ENCODE peak calls at places on chromosomes 11 and 22, in seven cellular contexts. M is pancreas; J is CD4-positive, CD25-positive, alpha-beta regulatory T cell; T is heart left ventricle; K is SJSA1; A is fibroblast of lung; I is right atrium auricular region. X is an unnamed sample.
A peak's percentile ranks its signal among the peaks of the same experiment; 100 is the strongest.

GRCh38 chr22:26169312-26170111 is at the start of gene SEZ6L:
- DNase-seq in M (no peak), J (no peak), T (peak; percentile 26), K (no peak), A (peak; percentile 7), I (no peak), X (no peak)

GRCh38 chr11:46183819-46184218 is 62.6 kb upstream of the PHF21A start:
- DNase-seq in M (no peak), J (no peak), T (no peak), K (peak; percentile 19), A (peak; percentile 81), I (no peak), X (no peak)

GRCh38 chr22:49592780-49593501 is 234.7 kb downstream of the BRD1 start:
- DNase-seq in M (no peak), J (no peak), T (no peak), K (no peak), A (no peak), I (no peak), X (no peak)

GRCh38 chr11:119671561-119672015 is 57.4 kb downstream of the NECTIN1 start:
- DNase-seq in M (no peak), J (no peak), T (peak; percentile 58), K (no peak), A (peak; percentile 33), I (no peak), X (no peak)

GRCh38 chr11:117457031-117457785 is 129.6 kb downstream of the CEP164 start:
- DNase-seq in M (peak; percentile 59), J (no peak), T (no peak), K (no peak), A (no peak), I (no peak), X (no peak)

GRCh38 chr22:31750365-31751284 is 693 bp upstream of the PRR14L start:
- DNase-seq in M (no peak), J (no peak), T (no peak), K (no peak), A (no peak), I (no peak), X (no peak)

GRCh38 chr11:45475135-45475534 is 189.0 kb upstream of the SYT13 start:
- DNase-seq in M (no peak), J (no peak), T (no peak), K (no peak), A (no peak), I (no peak), X (no peak)

GRCh38 chr11:71281901-71282300 is 29.5 kb upstream of the SHANK2 start:
- DNase-seq in M (no peak), J (no peak), T (no peak), K (no peak), A (no peak), I (peak; percentile 16), X (no peak)

GRCh38 chr11:69373251-69373635 is 79.3 kb downstream of the MYEOV start:
- DNase-seq in M (no peak), J (no peak), T (no peak), K (no peak), A (no peak), I (peak; percentile 21), X (no peak)

GRCh38 chr11:103585401-103585800 is 451.0 kb upstream of the DDI1 start:
- DNase-seq in M (no peak), J (no peak), T (no peak), K (no peak), A (no peak), I (no peak), X (no peak)

DNA sequence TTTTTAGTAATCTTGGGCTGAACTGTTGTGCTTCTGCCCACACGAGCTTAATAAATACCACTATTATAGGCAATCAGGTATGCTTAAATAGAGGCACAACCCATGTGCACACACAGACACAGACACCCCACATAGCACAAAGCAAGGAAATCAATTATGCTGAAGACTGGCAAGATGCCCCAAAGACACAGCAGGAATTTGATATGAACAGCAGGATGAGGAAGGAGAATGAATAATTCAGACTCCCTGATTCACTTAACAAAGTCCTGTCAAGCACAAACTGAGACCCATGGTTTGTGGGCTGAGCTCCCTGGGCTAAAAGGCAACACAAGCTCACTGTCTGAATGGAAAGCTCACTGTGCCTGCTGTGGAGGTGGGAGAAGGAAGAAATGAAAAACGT is 42.5 kb downstream of the RBFOX2 start:
- DNase-seq in M (no peak), J (no peak), T (no peak), K (no peak), A (peak; percentile 76), I (no peak), X (no peak)
- H3K4me1 ChIP-seq in M (no peaks in the 10 kb centered on the region), J (no peaks in the 10 kb centered on the region), T (peaks cover 40% of the 10 kb centered on the region), K (peaks cover 6% of the 10 kb centered on the region), A (peaks cover 18% of the 10 kb centered on the region), I (peaks cover 24% of the 10 kb centered on the region), X (no peaks in the 10 kb centered on the region)

GRCh38 chr22:21736084-21736642 is 569 bp upstream of the YPEL1 start:
- DNase-seq in M (no peak), J (no peak), T (no peak), K (no peak), A (no peak), I (no peak), X (no peak)
- H3K27ac ChIP-seq in M (no peak overlapping the region), J (no peak overlapping the region), T (peak overlapping the region; percentile 46), K (no peak overlapping the region), A (no peak overlapping the region), I (peak overlapping the region; percentile 32), X (no peak overlapping the region)

GRCh38 chr22:44496305-44496704 is 1.7 kb downstream of the RTL6 start:
- DNase-seq in M (no peak), J (no peak), T (no peak), K (no peak), A (no peak), I (peak; percentile 55), X (no peak)
- H3K4me3 ChIP-seq in M (no peak overlapping the region), J (no peak overlapping the region), T (no peak overlapping the region), K (no peak overlapping the region), A (no peak overlapping the region), I (no peak overlapping the region), X (no peak overlapping the region)

GRCh38 chr11:57639321-57640067 is 10.2 kb downstream of the YPEL4 start:
- DNase-seq in M (no peak), J (no peak), T (no peak), K (no peak), A (peak; percentile 68), I (no peak), X (no peak)

GRCh38 chr11:57641011-57641410 is 8.7 kb downstream of the YPEL4 start:
- DNase-seq in M (no peak), J (no peak), T (no peak), K (no peak), A (no peak), I (no peak), X (no peak)

GRCh38 chr11:57640068-57640800 is 9.5 kb downstream of the YPEL4 start:
- DNase-seq in M (no peak), J (no peak), T (no peak), K (no peak), A (no peak), I (no peak), X (no peak)

GRCh38 chr11:57643802-57644201 is 5.9 kb downstream of the YPEL4 start:
- DNase-seq in M (no peak), J (no peak), T (no peak), K (no peak), A (no peak), I (no peak), X (no peak)

DNA sequence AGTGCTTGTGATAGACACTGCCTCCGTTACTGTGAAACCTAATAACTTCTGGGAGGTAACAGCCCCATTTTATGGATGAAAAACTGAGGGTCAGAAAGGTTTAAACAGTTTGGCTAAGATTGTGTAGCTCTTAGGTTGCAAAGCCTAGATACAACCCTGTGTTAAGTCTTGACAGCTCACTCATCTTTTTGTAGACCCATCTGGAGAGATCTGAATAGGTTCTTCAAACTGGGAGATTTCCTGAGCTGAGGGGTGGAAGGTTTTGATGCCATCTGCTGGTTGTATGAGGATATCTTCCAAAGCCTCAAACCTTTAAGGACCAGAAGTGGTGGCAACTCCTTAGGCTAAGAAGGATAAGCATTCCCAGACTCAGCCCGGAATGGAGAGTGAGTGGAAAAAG is 8.3 kb downstream of the YPEL4 start:
- DNase-seq in M (no peak), J (peak; percentile 69), T (no peak), K (no peak), A (peak; percentile 48), I (no peak), X (no peak)
- H3K4me1 ChIP-seq in M (peaks cover 4% of the 10 kb centered on the region), J (peaks cover 20% of the 10 kb centered on the region), T (peaks cover 45% of the 10 kb centered on the region), K (peaks cover 18% of the 10 kb centered on the region), A (peaks cover 20% of the 10 kb centered on the region), I (peaks cover 56% of the 10 kb centered on the region), X (peaks cover 24% of the 10 kb centered on the region)

X was measured in Panc1.